ENCODE peak calls at places on chromosome 20, in nine cellular contexts. R is testis, S is suprapubic skin, K is prostate gland, P is IMR-90, V is endodermal cell, T is psoas muscle, F is brain microvascular endothelial cell, A is H1. I is an unnamed sample.
A peak's percentile ranks its signal among the peaks of the same experiment; 100 is the strongest.

GRCh38 chr20:50885781-50886180 is 45.5 kb downstream of the ADNP start:
- DNase-seq in R (no peak), S (no peak), K (no peak), P (no peak), V (no peak), T (no peak), F (no peak), A (no peak), I (no peak)

GRCh38 chr20:48787861-48788375 is 39.9 kb downstream of the PREX1 start:
- DNase-seq in R (no peak), S (no peak), K (no peak), P (peak; percentile 47), V (no peak), T (no peak), F (peak; percentile 65), A (no peak), I (no peak)

GRCh38 chr20:11274137-11274536 is 600.3 kb upstream of the JAG1 start:
- DNase-seq in R (peak; percentile 60), S (no peak), K (peak; percentile 54), P (peak; percentile 79), V (peak; percentile 79), T (no peak), F (peak; percentile 74), A (no peak), I (peak; percentile 60)

GRCh38 chr20:46558511-46558959 is 8.1 kb upstream of the OCSTAMP start:
- DNase-seq in R (peak; percentile 37), S (peak; percentile 71), K (no peak), P (peak; percentile 98), V (no peak), T (peak; percentile 66), F (peak; percentile 84), A (no peak), I (no peak)

GRCh38 chr20:22080985-22081384 is 375.5 kb downstream of the PAX1 start:
- DNase-seq in R (no peak), S (no peak), K (no peak), P (no peak), V (no peak), T (no peak), F (no peak), A (no peak), I (no peak)

GRCh38 chr20:11403711-11404110 is 514.0 kb upstream of the BTBD3 start:
- DNase-seq in R (peak; percentile 24), S (no peak), K (no peak), P (no peak), V (no peak), T (no peak), F (peak; percentile 59), A (no peak), I (no peak)

GRCh38 chr20:24648919-24649318 is 179.5 kb downstream of the SYNDIG1 start:
- DNase-seq in R (no peak), S (peak; percentile 24), K (no peak), P (no peak), V (no peak), T (no peak), F (no peak), A (no peak), I (no peak)

GRCh38 chr20:31593221-31594001 is 11.7 kb upstream of the ID1 start:
- DNase-seq in R (no peak), S (peak; percentile 86), K (no peak), P (peak; percentile 89), V (peak; percentile 65), T (no peak), F (no peak), A (no peak), I (peak; percentile 56)

GRCh38 chr20:59082981-59083380 is 40.4 kb upstream of the PRELID3B start:
- DNase-seq in R (no peak), S (no peak), K (no peak), P (peak; percentile 77), V (no peak), T (no peak), F (peak; percentile 16), A (no peak), I (no peak)

GRCh38 chr20:23037017-23037481 is 1.9 kb downstream of the SSTR4 start:
- DNase-seq in R (no peak), S (no peak), K (no peak), P (no peak), V (no peak), T (no peak), F (no peak), A (no peak), I (no peak)

GRCh38 chr20:59597240-59597639 is 7.1 kb upstream of the PHACTR3 start:
- DNase-seq in R (no peak), S (no peak), K (no peak), P (no peak), V (no peak), T (no peak), F (no peak), A (no peak), I (no peak)

GRCh38 chr20:50242863-50243609 is 52.4 kb downstream of the CEBPB start:
- DNase-seq in R (peak; percentile 79), S (no peak), K (peak; percentile 44), P (no peak), V (no peak), T (peak; percentile 48), F (no peak), A (no peak), I (no peak)

GRCh38 chr20:56420028-56420427 is 8.0 kb downstream of the CASS4 start:
- DNase-seq in R (no peak), S (no peak), K (no peak), P (no peak), V (no peak), T (no peak), F (no peak), A (no peak), I (no peak)

GRCh38 chr20:56422824-56423189 is 10.7 kb downstream of the CASS4 start:
- DNase-seq in R (no peak), S (no peak), K (no peak), P (peak; percentile 33), V (no peak), T (no peak), F (peak; percentile 27), A (no peak), I (peak; percentile 48)

GRCh38 chr20:56424931-56425330 is 12.9 kb downstream of the CASS4 start:
- DNase-seq in R (no peak), S (no peak), K (no peak), P (no peak), V (no peak), T (no peak), F (no peak), A (no peak), I (no peak)

GRCh38 chr20:56420940-56421688 is 9.1 kb downstream of the CASS4 start:
- DNase-seq in R (no peak), S (no peak), K (no peak), P (no peak), V (no peak), T (no peak), F (no peak), A (no peak), I (no peak)

DNA sequence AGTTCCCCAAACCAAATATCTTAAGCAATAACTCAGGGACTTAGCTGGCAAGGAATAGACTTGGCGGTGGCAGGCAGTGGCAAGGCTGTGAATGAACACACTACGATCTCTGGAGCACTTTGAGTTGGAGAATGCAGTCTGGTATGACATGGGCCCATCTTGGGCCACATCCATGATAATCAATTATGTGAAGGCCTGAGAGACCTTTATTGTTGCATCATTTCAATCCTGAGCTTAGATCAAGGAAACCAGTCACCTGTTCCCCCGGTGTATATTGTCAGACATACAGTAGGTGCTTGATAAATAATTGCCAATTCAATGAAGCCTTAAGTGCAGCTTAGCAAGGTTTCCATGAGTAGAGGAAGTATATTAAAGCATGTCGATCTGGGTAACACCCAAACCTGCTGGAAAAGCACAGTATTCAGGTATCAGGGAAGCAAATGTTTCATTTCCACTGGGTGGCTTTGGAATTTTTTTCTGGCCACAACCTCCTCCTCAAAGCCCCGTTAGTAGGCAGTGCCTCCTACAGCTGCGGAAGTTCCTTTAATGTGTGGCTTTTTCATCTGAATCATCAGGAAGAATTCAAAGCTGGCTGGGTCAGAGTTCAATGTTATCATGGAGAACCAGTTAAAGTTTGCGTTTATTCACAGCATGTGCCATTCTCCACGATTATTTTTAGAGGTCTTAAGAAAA is 10.2 kb downstream of the CASS4 start:
- DNase-seq in R (no peak), S (no peak), K (no peak), P (peak; percentile 88), V (no peak), T (no peak), F (peak; percentile 79), A (no peak), I (no peak)
- H3K27me3 ChIP-seq in R (no peaks in the 10 kb centered on the region), S (no peaks in the 10 kb centered on the region), K (no peaks in the 10 kb centered on the region), P (no peaks in the 10 kb centered on the region), V (no peaks in the 10 kb centered on the region), T (no peaks in the 10 kb centered on the region), F (no peaks in the 10 kb centered on the region), A (peaks cover 1% of the 10 kb centered on the region), I (peaks cover 6% of the 10 kb centered on the region)

GRCh38 chr20:5818346-5818681 is 68.1 kb downstream of the SHLD1 start:
- DNase-seq in R (no peak), S (no peak), K (no peak), P (no peak), V (no peak), T (no peak), F (no peak), A (no peak), I (no peak)
- H3K4me3 ChIP-seq in R (no peak overlapping the region), S (no peak overlapping the region), K (no peak overlapping the region), P (no peak overlapping the region), V (no peak overlapping the region), T (no peak overlapping the region), F (no peak overlapping the region), A (no peak overlapping the region), I (no peak overlapping the region)

DNA sequence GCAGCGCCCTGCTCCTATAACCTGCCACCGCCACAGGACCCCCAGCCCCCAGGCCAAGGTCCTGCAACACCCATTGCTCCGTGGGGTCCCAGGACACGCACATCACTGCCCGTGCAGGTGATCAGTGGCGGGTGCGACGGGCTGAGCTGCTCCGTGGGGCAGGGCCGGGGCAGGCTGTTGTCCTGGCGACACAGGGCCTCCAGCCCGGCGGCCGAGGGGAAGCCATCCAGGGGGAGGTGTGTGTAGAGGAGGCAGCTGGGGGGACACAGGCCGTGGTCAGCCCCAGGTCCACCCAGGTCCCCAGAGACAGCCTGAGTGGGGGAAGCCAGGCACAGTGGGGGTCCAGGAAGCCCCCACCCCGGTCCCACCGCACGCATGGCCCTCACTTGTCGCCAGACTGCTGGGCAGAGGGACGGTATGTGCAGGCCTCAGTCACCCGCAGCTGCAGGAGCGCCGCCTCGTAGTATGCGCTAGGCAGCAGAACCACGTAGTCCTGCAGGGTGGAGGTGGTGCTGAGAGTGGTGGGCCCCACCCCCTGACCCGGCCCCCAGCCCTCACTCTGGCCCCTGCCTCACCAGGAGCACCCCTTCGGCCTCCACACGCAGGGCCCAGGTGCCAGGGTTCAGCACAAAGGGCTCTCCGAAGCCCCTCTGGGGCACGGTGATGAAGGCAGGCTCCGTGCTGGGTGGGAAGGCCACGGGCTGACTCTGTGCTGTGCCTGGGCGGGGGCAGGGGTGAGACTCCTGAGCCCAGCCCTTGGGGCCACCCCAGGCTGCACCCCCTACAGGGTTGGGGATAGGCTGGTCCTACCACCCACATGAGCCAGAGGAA is 30.4 kb downstream of the ADRM1 start:
- DNase-seq in R (no peak), S (no peak), K (no peak), P (no peak), V (no peak), T (no peak), F (no peak), A (no peak), I (no peak)
- H3K36me3 ChIP-seq in R (no peaks in the 10 kb centered on the region), S (peaks cover 98% of the 10 kb centered on the region), K (peaks cover 6% of the 10 kb centered on the region), P (peaks cover 38% of the 10 kb centered on the region), V (peaks cover 46% of the 10 kb centered on the region), T (no peaks in the 10 kb centered on the region), F (peaks cover 66% of the 10 kb centered on the region), A (peaks cover 86% of the 10 kb centered on the region), I (peaks cover 44% of the 10 kb centered on the region)

DNA sequence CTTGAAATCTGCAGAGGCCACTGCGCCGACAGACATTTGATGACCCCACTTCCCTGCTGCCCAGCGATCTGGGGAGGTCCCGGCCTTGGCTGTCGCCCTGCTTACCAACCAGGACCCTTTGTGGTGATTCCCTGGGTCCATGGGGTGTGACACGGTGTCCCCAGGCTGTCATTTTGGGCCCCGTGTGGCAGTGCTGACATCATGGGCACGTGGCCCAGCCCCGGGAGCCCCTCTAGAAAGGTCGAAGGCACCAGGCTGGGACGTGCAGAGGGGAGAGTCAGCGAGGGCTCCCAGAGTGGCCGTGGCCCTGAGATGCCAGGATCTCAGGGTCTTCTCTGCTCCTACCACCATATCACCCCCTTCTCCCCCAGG is 170.0 kb downstream of the TAF4 start:
- DNase-seq in R (no peak), S (no peak), K (no peak), P (no peak), V (no peak), T (no peak), F (no peak), A (no peak), I (no peak)
- H3K27me3 ChIP-seq in R (no peaks in the 10 kb centered on the region), S (peaks cover 64% of the 10 kb centered on the region), K (peaks cover 6% of the 10 kb centered on the region), P (peaks cover under 1% of the 10 kb centered on the region), V (no peaks in the 10 kb centered on the region), T (peaks cover 3% of the 10 kb centered on the region), F (no peaks in the 10 kb centered on the region), A (no peaks in the 10 kb centered on the region), I (no peaks in the 10 kb centered on the region)

I was measured in H7.